ENCODE peak calls at places on chromosomes 4 and X, in five cellular contexts. K, U, Z, V and Q are unnamed samples. For H3K9me3, the result is how much of the 10 kb centered on the place peaks cover.

GRCh38 chrX:13373807-13374187 is 53.9 kb upstream of the ATXN3L start:
- DNase-seq in K (no peak), U (no peak), Z (no peak), V (no peak), Q (no peak)

GRCh38 chr4:184046148-184046547 is 141.0 kb downstream of the STOX2 start:
- DNase-seq in K (no peak), U (no peak), Z (no peak), V (no peak), Q (no peak)

GRCh38 chr4:170805352-170805751 is 715.6 kb upstream of the AADAT start:
- DNase-seq in K (no peak), U (no peak), Z (peak), V (peak), Q (no peak)

GRCh38 chr4:6221296-6221850 is 21.0 kb upstream of the JAKMIP1 start:
- DNase-seq in K (no peak), U (no peak), Z (no peak), V (no peak), Q (no peak)

GRCh38 chr4:105808030-105808429 is 87.2 kb upstream of the NPNT start:
- DNase-seq in K (no peak), U (no peak), Z (no peak), V (no peak), Q (no peak)

GRCh38 chrX:129773649-129774458 is 5.9 kb upstream of the SASH3 start:
- DNase-seq in K (peak), U (no peak), Z (no peak), V (peak), Q (no peak)

GRCh38 chr4:151163855-151164254 is 64.4 kb downstream of the RPS3A start:
- DNase-seq in K (no peak), U (no peak), Z (no peak), V (no peak), Q (no peak)

GRCh38 chrX:69424910-69425309 is 79.2 kb upstream of the NALF2 start:
- DNase-seq in K (no peak), U (peak), Z (no peak), V (no peak), Q (no peak)

GRCh38 chrX:95290455-95290854 is 1394.2 kb upstream of the DIAPH2 start:
- DNase-seq in K (no peak), U (no peak), Z (no peak), V (no peak), Q (no peak)

GRCh38 chrX:71666240-71667223 is 814 bp upstream of the LOC101059915 start:
- DNase-seq in K (no peak), U (no peak), Z (no peak), V (no peak), Q (no peak)

GRCh38 chrX:7074135-7074907 is 73.2 kb upstream of the STS start:
- DNase-seq in K (no peak), U (no peak), Z (no peak), V (no peak), Q (no peak)

GRCh38 chr4:57490520-57490919 is 380.3 kb upstream of the IGFBP7 start:
- DNase-seq in K (no peak), U (no peak), Z (no peak), V (no peak), Q (no peak)

GRCh38 chrX:133440081-133440796 is 24.9 kb upstream of the GPC4 start:
- DNase-seq in K (no peak), U (no peak), Z (no peak), V (no peak), Q (no peak)

GRCh38 chrX:65196758-65197371 is 220.6 kb upstream of the ZC4H2 start:
- DNase-seq in K (peak), U (peak), Z (no peak), V (peak), Q (no peak)

GRCh38 chr4:167578906-167579305 is 344.6 kb upstream of the SPOCK3 start:
- DNase-seq in K (no peak), U (no peak), Z (no peak), V (no peak), Q (no peak)
- H3K9me3 ChIP-seq in K (under half), U (under half), Z (half or more), V (half or more), Q (under half)

GRCh38 chrX:85309717-85310116 is 65.9 kb downstream of the ZNF711 start:
- DNase-seq in K (no peak), U (peak), Z (no peak), V (no peak), Q (no peak)
- TF ChIP-seq CTCF in K (no peak), U (peak), Z (no peak), V (no peak), Q (no peak)

GRCh38 chrX:40011483-40012038 is 86.2 kb downstream of the BCOR start:
- DNase-seq in K (no peak), U (no peak), Z (no peak), V (no peak), Q (no peak)

GRCh38 chrX:40009890-40010289 is 87.9 kb downstream of the BCOR start:
- DNase-seq in K (no peak), U (no peak), Z (no peak), V (no peak), Q (no peak)

GRCh38 chrX:40012039-40012799 is 85.5 kb downstream of the BCOR start:
- DNase-seq in K (peak), U (no peak), Z (peak), V (peak), Q (no peak)

GRCh38 chrX:40009462-40009851 is 88.3 kb downstream of the BCOR start:
- DNase-seq in K (no peak), U (peak), Z (peak), V (no peak), Q (no peak)

GRCh38 chrX:40010550-40011364 is 87.0 kb downstream of the BCOR start:
- DNase-seq in K (no peak), U (peak), Z (no peak), V (peak), Q (no peak)
- H3K4me3 ChIP-seq in K (no peak), U (no peak), Z (no peak), V (peak), Q (no peak)

DNA sequence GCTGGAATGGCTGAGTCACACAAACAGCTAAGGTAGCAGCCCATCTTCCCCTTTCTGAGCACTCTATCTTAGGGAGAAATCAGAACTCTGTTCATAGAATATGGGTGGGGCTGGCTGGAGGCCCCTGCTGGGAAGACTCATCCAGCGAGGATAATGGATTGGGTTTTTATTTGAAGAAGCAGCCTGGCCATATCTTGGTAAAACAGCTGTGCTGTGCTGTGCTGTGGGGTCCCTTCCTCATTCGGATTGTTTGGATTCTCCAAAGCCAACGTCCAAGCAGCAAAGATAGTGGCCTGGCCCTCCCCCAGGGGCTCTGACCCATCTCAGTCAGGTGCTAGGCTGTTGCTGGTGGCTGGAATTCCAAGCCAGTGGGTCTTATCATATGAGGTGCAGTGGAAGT is 63.8 kb downstream of the ZNF718 start:
- DNase-seq in K (no peak), U (no peak), Z (no peak), V (no peak), Q (no peak)
- H3K9me3 ChIP-seq in K (under half), U (under half), Z (half or more), V (half or more), Q (under half)